ENCODE peak calls at places on chromosomes 16 and 17, in ten cellular contexts. I is CD4-positive, alpha-beta T cell; V is upper lobe of right lung; K is uterus; E is astrocyte; Z is foreskin fibroblast; M is SK-MEL-5; L is AG08396; T is immature natural killer cell; C is effector CD4-positive, alpha-beta T cell. R is an unnamed sample.

GRCh38 chr16:69566437-69567030 is 768 bp downstream of the NFAT5 start:
- DNase-seq in V (peak; percentile 77), C (peak; percentile 7), T (peak; percentile 45), I (peak; percentile 9), E (peak; percentile 61), L (peak; percentile 79), Z (peak; percentile 59), M (peak; percentile 48), K (peak; percentile 69), R (peak; percentile 49)

GRCh38 chr17:76635659-76636360 is 7.7 kb downstream of the ST6GALNAC1 start:
- DNase-seq in Z (peak; percentile 20), K (no peak), C (no peak), M (no peak), T (no peak), E (peak; percentile 34), I (no peak), L (no peak), V (no peak), R (no peak)

GRCh38 chr16:16004314-16004749 is 54.9 kb downstream of the ABCC1 start:
- DNase-seq in C (no peak), L (peak; percentile 67), M (no peak), E (peak; percentile 88), T (no peak), Z (peak; percentile 74), V (no peak), K (no peak), I (no peak), R (no peak)

GRCh38 chr17:75048396-75048933 is 1.4 kb downstream of the KCTD2 start:
- DNase-seq in Z (peak; percentile 27), E (peak; percentile 9), T (no peak), K (no peak), M (no peak), C (no peak), V (no peak), L (peak; percentile 31), I (no peak), R (peak; percentile 13)

GRCh38 chr17:4074831-4075495 is 67.9 kb downstream of the ZZEF1 start:
- DNase-seq in V (no peak), C (no peak), T (peak; percentile 30), M (peak; percentile 60), Z (peak; percentile 7), E (peak; percentile 20), I (no peak), L (peak; percentile 22), K (no peak), R (peak; percentile 44)

GRCh38 chr17:48597775-48598631 is 4.4 kb upstream of the HOXB5 start:
- DNase-seq in E (no peak), K (peak; percentile 51), I (no peak), M (no peak), Z (no peak), T (peak; percentile 43), V (no peak), L (peak; percentile 86), C (no peak), R (no peak)

GRCh38 chr17:82217120-82217529 is 4.5 kb upstream of the CCDC57 start:
- DNase-seq in L (peak; percentile 30), C (no peak), K (no peak), M (no peak), V (peak; percentile 81), E (no peak), I (no peak), Z (no peak), T (no peak), R (no peak)

GRCh38 chr17:45370949-45371413 is 54.2 kb upstream of the MAP3K14 start:
- DNase-seq in Z (no peak), V (peak; percentile 27), L (no peak), K (no peak), M (peak; percentile 46), E (no peak), T (no peak), C (no peak), I (no peak), R (no peak)

GRCh38 chr17:76365256-76365903 is 11.7 kb upstream of the PRPSAP1 start:
- DNase-seq in Z (no peak), M (peak; percentile 74), C (no peak), L (no peak), I (no peak), K (no peak), V (no peak), T (no peak), E (no peak), R (no peak)

GRCh38 chr16:12896562-12896961 is 4.8 kb upstream of the SHISA9 start:
- DNase-seq in T (no peak), K (no peak), Z (no peak), C (no peak), V (no peak), M (peak; percentile 80), E (peak; percentile 4), I (no peak), L (no peak), R (no peak)

GRCh38 chr16:12413393-12413792 is 390.3 kb downstream of the CPPED1 start:
- DNase-seq in L (no peak), M (no peak), C (no peak), V (no peak), K (no peak), E (no peak), I (no peak), Z (no peak), T (peak; percentile 17), R (no peak)

GRCh38 chr16:53773150-53773846 is 69.3 kb downstream of the FTO start:
- DNase-seq in L (peak; percentile 50), T (no peak), M (peak; percentile 75), C (no peak), K (peak; percentile 24), E (peak; percentile 76), I (no peak), Z (peak; percentile 62), V (no peak), R (peak; percentile 42)

GRCh38 chr17:3890893-3891219 is 2.0 kb downstream of the CAMKK1 start:
- DNase-seq in V (no peak), M (no peak), E (no peak), L (no peak), I (no peak), C (no peak), T (no peak), K (no peak), Z (no peak), R (no peak)

GRCh38 chr16:9206156-9206555 is 114.7 kb downstream of the HAPSTR1 start:
- DNase-seq in C (no peak), E (no peak), K (no peak), T (no peak), M (no peak), V (no peak), Z (no peak), L (no peak), I (no peak), R (no peak)

GRCh38 chr16:84583995-84584394 is 33.9 kb downstream of the COTL1 start:
- DNase-seq in I (no peak), K (no peak), T (no peak), C (no peak), Z (no peak), V (no peak), E (no peak), L (no peak), M (no peak), R (no peak)

GRCh38 chr17:50491510-50491909 is 12.8 kb downstream of the RSAD1 start:
- DNase-seq in Z (no peak), I (no peak), M (no peak), L (no peak), V (no peak), E (no peak), K (no peak), C (no peak), T (no peak), R (no peak)

GRCh38 chr16:64440005-64440404 is 681.9 kb downstream of the CDH11 start:
- DNase-seq in K (no peak), T (no peak), M (no peak), E (no peak), V (no peak), I (no peak), C (no peak), L (no peak), Z (no peak), R (no peak)

GRCh38 chr17:1764274-1764673 is 2.4 kb downstream of the SERPINF1 start:
- DNase-seq in L (peak; percentile 70), C (no peak), T (peak; percentile 67), Z (peak; percentile 92), V (peak; percentile 74), E (peak; percentile 76), I (peak; percentile 76), M (peak; percentile 33), K (peak; percentile 80), R (no peak)

GRCh38 chr17:62704381-62704971 is 77.0 kb downstream of the MRC2 start:
- DNase-seq in E (peak; percentile 30), K (peak; percentile 47), T (no peak), Z (peak; percentile 47), C (no peak), M (peak; percentile 51), L (no peak), I (no peak), V (peak; percentile 76), R (no peak)

GRCh38 chr17:67496286-67496685 is 119.2 kb downstream of the PITPNC1 start:
- DNase-seq in I (no peak), E (peak; percentile 58), K (no peak), Z (no peak), T (no peak), L (no peak), V (no peak), C (no peak), M (no peak), R (no peak)

GRCh38 chr16:19361587-19361986 is 56.1 kb upstream of the TMC5 start:
- DNase-seq in I (no peak), E (no peak), M (no peak), V (no peak), L (no peak), T (no peak), Z (no peak), K (no peak), C (no peak), R (no peak)

GRCh38 chr17:8119575-8120519 is 1.5 kb upstream of the ALOXE3 start:
- DNase-seq in T (peak; percentile 93), C (peak; percentile 69), E (peak; percentile 87), Z (peak; percentile 81), K (peak; percentile 82), L (peak; percentile 74), M (peak; percentile 96), I (peak; percentile 65), V (peak; percentile 86), R (peak; percentile 71)

GRCh38 chr16:8474576-8474975 is 115.7 kb downstream of the TMEM114 start:
- DNase-seq in T (no peak), Z (no peak), L (no peak), V (no peak), E (no peak), C (no peak), K (no peak), M (no peak), I (no peak), R (no peak)

GRCh38 chr16:85420501-85421337 is 192.4 kb upstream of the GSE1 start:
- DNase-seq in I (peak; percentile 62), C (peak; percentile 64), Z (no peak), K (peak; percentile 35), T (peak; percentile 76), E (no peak), V (peak; percentile 88), L (peak; percentile 88), M (peak; percentile 57), R (no peak)

GRCh38 chr17:28745777-28746473 is 2.1 kb downstream of the TRAF4 start:
- DNase-seq in T (no peak), L (no peak), C (no peak), E (no peak), I (no peak), K (no peak), M (no peak), Z (no peak), V (peak; percentile 79), R (no peak)